ENCODE peak calls at places on chromosomes 6 and 20, in seven cellular contexts. H, X, T, V, D, A and J are unnamed samples.

GRCh38 chr20:63976980-63977391 is 2.5 kb downstream of the SAMD10 start:
- DNase-seq in H (no peak), X (no peak), T (no peak), V (no peak), D (no peak), A (no peak), J (no peak)

GRCh38 chr6:149275621-149276020 is 41.9 kb upstream of the TAB2 start:
- DNase-seq in H (no peak), X (no peak), T (no peak), V (no peak), D (no peak), A (no peak), J (no peak)

GRCh38 chr6:111824608-111825337 is 48.5 kb downstream of the FYN start:
- DNase-seq in H (no peak), X (no peak), T (no peak), V (no peak), D (no peak), A (peak; percentile 36), J (peak; percentile 34)

GRCh38 chr20:47020231-47020630 is 125.6 kb downstream of the EYA2 start:
- DNase-seq in H (no peak), X (no peak), T (no peak), V (peak; percentile 4), D (no peak), A (peak; percentile 69), J (peak; percentile 34)

GRCh38 chr6:27757307-27757706 is 154.9 kb downstream of the OR2B2 start:
- DNase-seq in H (no peak), X (no peak), T (peak; percentile 56), V (no peak), D (no peak), A (no peak), J (no peak)

GRCh38 chr20:34637245-34638185 is 39.4 kb downstream of the PIGU start:
- DNase-seq in H (peak; percentile 58), X (no peak), T (peak; percentile 87), V (peak; percentile 82), D (no peak), A (peak; percentile 80), J (peak; percentile 90)

GRCh38 chr20:58102252-58102651 is 126.2 kb downstream of the ANKRD60 start:
- DNase-seq in H (no peak), X (no peak), T (peak; percentile 11), V (no peak), D (no peak), A (no peak), J (peak; percentile 19)

GRCh38 chr6:142848156-142848555 is 96.8 kb downstream of the HIVEP2 start:
- DNase-seq in H (no peak), X (no peak), T (no peak), V (no peak), D (no peak), A (no peak), J (no peak)

GRCh38 chr6:54846243-54846856 is at the start of gene FAM83B:
- DNase-seq in H (no peak), X (no peak), T (peak; percentile 7), V (no peak), D (no peak), A (no peak), J (no peak)

GRCh38 chr6:12992770-12993169 is 276.2 kb downstream of the PHACTR1 start:
- DNase-seq in H (no peak), X (no peak), T (no peak), V (no peak), D (no peak), A (no peak), J (no peak)

GRCh38 chr20:52001999-52002666 is 189.4 kb downstream of the ZFP64 start:
- DNase-seq in H (no peak), X (peak; percentile 25), T (peak; percentile 27), V (no peak), D (no peak), A (peak; percentile 30), J (peak; percentile 45)

GRCh38 chr20:8094415-8094818 is 37.6 kb upstream of the PLCB1 start:
- DNase-seq in H (peak; percentile 58), X (no peak), T (peak; percentile 97), V (peak; percentile 97), D (peak; percentile 67), A (peak; percentile 22), J (peak; percentile 67)

DNA sequence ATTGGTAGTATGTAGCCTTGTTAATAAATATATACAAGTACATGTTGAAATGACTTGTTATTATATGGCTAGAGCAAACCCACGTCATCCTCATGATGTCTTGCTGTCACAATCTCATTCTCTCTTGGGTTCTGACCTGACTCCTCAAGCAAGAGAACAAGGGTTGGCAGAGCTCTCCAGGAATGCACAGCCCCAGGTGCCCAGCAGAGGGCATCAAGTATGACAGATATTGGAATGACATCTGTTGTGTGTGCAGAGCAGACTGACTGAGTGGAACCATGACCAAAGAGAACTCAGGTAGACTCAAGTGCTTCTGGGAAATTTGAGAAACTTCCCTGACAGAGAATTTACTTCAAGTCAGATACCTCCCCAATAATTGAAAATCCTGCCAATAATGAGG is 90.6 kb downstream of the PAX1 start:
- DNase-seq in H (no peak), X (peak; percentile 4), T (no peak), V (no peak), D (no peak), A (no peak), J (no peak)
- TF ChIP-seq CTCF in H (no peak), X (peak; percentile 70), T (no peak), V (no peak), D (no peak), A (no peak), J (no peak)

GRCh38 chr20:19520261-19520660 is 237.8 kb upstream of the RIN2 start:
- DNase-seq in H (no peak), X (no peak), T (no peak), V (no peak), D (no peak), A (no peak), J (no peak)
- H3K4me3 ChIP-seq in H (no peak overlapping the region), X (no peak overlapping the region), T (no peak overlapping the region), V (no peak overlapping the region), D (no peak overlapping the region), A (no peak overlapping the region), J (no peak overlapping the region)

GRCh38 chr6:97702226-97702625 is 419.2 kb upstream of the MMS22L start:
- DNase-seq in H (no peak), X (no peak), T (no peak), V (no peak), D (no peak), A (no peak), J (no peak)

GRCh38 chr6:97703661-97704060 is 420.6 kb upstream of the MMS22L start:
- DNase-seq in H (no peak), X (no peak), T (no peak), V (no peak), D (no peak), A (no peak), J (no peak)

DNA sequence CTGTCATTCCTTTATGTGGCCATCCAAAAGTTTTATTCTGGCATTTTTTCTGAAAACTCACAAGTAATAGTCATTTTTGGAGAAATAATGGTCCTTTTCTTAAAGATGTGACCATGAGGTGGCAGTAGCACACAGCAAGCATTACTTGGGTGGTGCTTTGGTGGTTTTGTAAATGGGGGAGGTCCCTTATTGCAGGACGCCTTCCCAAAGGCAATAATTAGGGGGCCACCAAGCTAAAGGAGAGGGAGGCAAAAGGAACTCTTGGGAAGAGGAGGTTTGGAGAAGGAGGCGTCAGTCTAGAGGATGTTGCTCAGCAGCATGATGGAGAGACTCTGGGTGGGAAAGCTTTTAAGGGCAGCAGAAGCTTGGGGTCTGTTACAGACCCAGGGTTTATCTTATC is 422.6 kb upstream of the MMS22L start:
- DNase-seq in H (no peak), X (peak; percentile 7), T (peak; percentile 3), V (peak; percentile 1), D (no peak), A (peak; percentile 2), J (no peak)
- TF ChIP-seq CTCF in H (peak; percentile 44), X (peak; percentile 68), T (peak; percentile 14), V (peak; percentile 4), D (peak; percentile 31), A (peak; percentile 31), J (no peak)

GRCh38 chr6:44342052-44342451 is 398 bp upstream of the SPATS1 start:
- DNase-seq in H (peak; percentile 71), X (no peak), T (peak; percentile 27), V (peak; percentile 6), D (no peak), A (no peak), J (peak; percentile 7)
- H3K4me3 ChIP-seq in H (peak overlapping the region; percentile 48), X (no peak overlapping the region), T (no peak overlapping the region), V (no peak overlapping the region), D (peak overlapping the region; percentile 60), A (no peak overlapping the region), J (no peak overlapping the region)

GRCh38 chr6:84551797-84552196 is 212.6 kb downstream of the TBX18 start:
- DNase-seq in H (no peak), X (no peak), T (no peak), V (no peak), D (no peak), A (no peak), J (no peak)

GRCh38 chr6:84553527-84553926 is 210.9 kb downstream of the TBX18 start:
- DNase-seq in H (no peak), X (no peak), T (no peak), V (peak; percentile 45), D (no peak), A (no peak), J (no peak)

GRCh38 chr6:84556541-84557335 is 207.7 kb downstream of the TBX18 start:
- DNase-seq in H (no peak), X (no peak), T (no peak), V (peak; percentile 42), D (no peak), A (no peak), J (no peak)

GRCh38 chr6:84554069-84554468 is 210.3 kb downstream of the TBX18 start:
- DNase-seq in H (no peak), X (no peak), T (peak; percentile 83), V (peak; percentile 91), D (no peak), A (peak; percentile 8), J (peak; percentile 52)

DNA sequence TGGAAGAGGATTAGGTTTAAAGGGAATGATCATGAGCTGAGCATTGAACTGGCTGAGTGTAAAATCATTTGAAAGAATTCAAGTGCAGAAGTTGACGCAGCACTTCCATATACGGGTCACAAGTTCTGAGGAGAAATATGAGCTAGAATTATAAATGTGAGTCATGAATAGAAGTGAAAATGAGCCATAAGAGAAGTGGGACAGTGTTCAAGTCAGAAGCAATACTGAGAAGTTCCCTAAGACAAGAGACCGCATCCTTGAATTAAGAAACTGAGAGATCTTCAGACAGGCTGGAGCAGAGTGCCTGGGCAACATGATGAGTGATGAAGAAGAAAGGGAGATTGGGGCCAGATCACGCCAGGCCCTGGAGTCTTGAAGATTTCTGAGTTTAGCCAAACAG is 209.7 kb downstream of the TBX18 start:
- DNase-seq in H (no peak), X (no peak), T (no peak), V (no peak), D (no peak), A (no peak), J (no peak)
- TF ChIP-seq CTCF in H (no peak), X (no peak), T (no peak), V (no peak), D (no peak), A (no peak), J (no peak)